ENCODE peak calls at places on chromosomes 16 and 17, in four cellular contexts. H is AG10803, L is glutamatergic neuron, G is NB4. J is an unnamed sample.

GRCh38 chr17:61385869-61386245 is 13.8 kb upstream of the TBX2 start:
- DNase-seq in H (no peak), L (peak; percentile 9), G (no peak), J (no peak)

GRCh38 chr17:14803781-14804180 is 461.3 kb downstream of the PMP22 start:
- DNase-seq in L (no peak), G (no peak), H (peak; percentile 78), J (no peak)

GRCh38 chr16:58197314-58198012 is 443 bp downstream of the CSNK2A2 start:
- DNase-seq in G (peak; percentile 39), L (peak; percentile 24), H (no peak), J (no peak)

GRCh38 chr17:29010586-29010985 is 4.8 kb upstream of the SEZ6 start:
- DNase-seq in H (no peak), G (no peak), L (no peak), J (no peak)

GRCh38 chr16:87132361-87133014 is 184.7 kb downstream of the C16orf95 start:
- DNase-seq in L (no peak), G (no peak), H (peak; percentile 78), J (peak; percentile 39)

GRCh38 chr17:4375039-4375748 is 8.7 kb upstream of the UBE2G1 start:
- DNase-seq in H (no peak), G (peak; percentile 58), L (no peak), J (no peak)

GRCh38 chr17:61412860-61413653 is 13.4 kb downstream of the TBX2 start:
- DNase-seq in H (no peak), L (no peak), G (no peak), J (no peak)

GRCh38 chr16:57029161-57030160 is 40.1 kb downstream of the NLRC5 start:
- DNase-seq in L (no peak), G (no peak), H (peak; percentile 40), J (peak; percentile 58)

GRCh38 chr17:29840884-29841283 is 89.1 kb downstream of the SSH2 start:
- DNase-seq in H (no peak), L (no peak), G (no peak), J (peak; percentile 50)

GRCh38 chr16:21264226-21265036 is 13.7 kb downstream of the CRYM start:
- DNase-seq in L (no peak), G (no peak), H (peak; percentile 17), J (no peak)

GRCh38 chr16:60907645-60908044 is 1128.6 kb downstream of the CDH8 start:
- DNase-seq in L (no peak), G (peak; percentile 8), H (peak; percentile 3), J (no peak)

GRCh38 chr17:57499648-57500049 is 243.3 kb downstream of the MSI2 start:
- DNase-seq in G (no peak), L (no peak), H (peak; percentile 53), J (no peak)

GRCh38 chr17:29617481-29618271 is 5.0 kb downstream of the CORO6 start:
- DNase-seq in G (peak; percentile 93), L (peak; percentile 74), H (peak; percentile 72), J (no peak)

GRCh38 chr17:42118545-42118944 is 2.6 kb downstream of the KAT2A start:
- DNase-seq in L (peak; percentile 48), H (no peak), G (peak; percentile 58), J (no peak)

GRCh38 chr17:77131919-77132318 is 8.8 kb upstream of the SEC14L1 start:
- DNase-seq in H (peak; percentile 55), G (no peak), L (no peak), J (peak; percentile 39)

DNA sequence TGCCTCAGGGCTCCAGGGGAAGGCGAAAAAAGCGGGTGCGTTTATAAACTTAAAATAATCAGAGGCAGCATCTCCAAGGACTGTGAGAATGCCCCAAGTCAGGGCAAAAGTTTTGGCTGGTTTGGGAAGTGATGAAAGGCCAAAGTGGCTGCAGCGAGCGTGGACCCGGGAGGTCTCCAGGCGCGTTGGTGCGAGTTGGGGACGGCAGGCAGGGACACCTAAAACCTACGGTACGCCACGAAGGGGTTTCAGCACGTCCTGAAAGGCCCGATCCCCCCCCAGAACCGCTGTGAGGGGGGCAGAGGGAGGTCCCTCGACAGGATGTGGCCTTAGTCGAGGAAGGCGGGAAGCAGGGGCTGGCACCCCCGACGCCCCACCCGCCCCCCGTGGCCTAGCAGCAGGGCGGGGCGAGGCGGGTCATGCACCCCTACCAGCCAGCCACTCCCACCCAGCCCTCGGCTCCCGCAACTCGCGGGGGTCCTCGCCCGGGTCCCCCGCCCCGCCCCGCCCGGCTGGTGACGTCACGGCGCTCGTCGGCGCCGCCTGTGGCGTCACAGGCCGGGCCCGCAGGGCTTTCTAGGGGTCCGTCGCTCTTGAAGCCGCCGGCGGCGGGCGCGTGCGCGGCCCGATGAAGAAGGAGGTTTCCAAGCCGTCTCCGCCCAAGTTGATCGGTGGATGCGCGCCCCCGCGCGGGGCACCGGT is at the start of gene MYCBPAP:
- DNase-seq in L (peak; percentile 85), G (no peak), H (peak; percentile 73), J (peak; percentile 52)
- TF ChIP-seq CTCF in L (no peak), G (no peak), H (peak; percentile 9), J (peak; percentile 38)

DNA sequence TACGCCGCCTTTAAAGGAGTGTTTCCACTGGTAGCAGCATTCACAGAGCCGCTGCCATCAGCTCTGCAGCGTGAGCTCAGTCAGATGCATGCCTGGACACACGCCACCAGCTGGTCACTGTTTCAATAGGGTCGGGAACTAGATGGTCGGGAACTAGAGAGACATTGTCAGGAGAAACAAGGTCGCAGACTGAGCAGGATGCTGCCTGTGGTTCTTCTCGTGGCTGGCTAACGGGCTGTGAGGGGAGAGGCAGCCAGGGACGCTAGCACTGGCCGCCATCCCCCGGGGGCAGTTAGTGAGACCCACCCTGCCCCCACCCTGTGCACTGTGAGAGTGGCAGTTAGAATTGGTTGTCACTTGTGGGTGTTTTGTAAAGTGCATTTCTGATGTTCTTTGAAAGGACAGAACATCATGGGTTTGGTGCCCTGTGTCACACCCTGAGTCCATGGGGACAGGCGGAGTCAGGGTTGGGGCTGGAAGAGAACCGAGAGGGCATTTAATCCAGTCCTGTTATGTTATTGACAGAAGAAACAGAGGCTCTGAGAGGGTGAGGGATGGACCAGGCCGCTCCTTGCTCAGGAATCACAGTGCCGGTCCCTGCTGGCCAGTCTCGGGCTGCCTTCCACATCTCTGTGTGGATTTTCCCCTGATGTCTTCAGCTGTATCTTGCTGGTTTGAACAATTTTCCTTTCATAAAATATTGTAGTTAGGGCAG is 86.4 kb downstream of the SPECC1 start:
- DNase-seq in L (peak; percentile 76), G (peak; percentile 45), H (peak; percentile 35), J (peak; percentile 49)
- TF ChIP-seq CTCF in L (peak; percentile 10), G (peak; percentile 24), H (peak; percentile 52), J (peak; percentile 67)

GRCh38 chr17:69358688-69359596 is 32.0 kb upstream of the ABCA5 start:
- DNase-seq in L (no peak), G (peak; percentile 8), H (no peak), J (no peak)
- TF ChIP-seq CTCF in L (no peak), G (no peak), H (no peak), J (no peak)

DNA sequence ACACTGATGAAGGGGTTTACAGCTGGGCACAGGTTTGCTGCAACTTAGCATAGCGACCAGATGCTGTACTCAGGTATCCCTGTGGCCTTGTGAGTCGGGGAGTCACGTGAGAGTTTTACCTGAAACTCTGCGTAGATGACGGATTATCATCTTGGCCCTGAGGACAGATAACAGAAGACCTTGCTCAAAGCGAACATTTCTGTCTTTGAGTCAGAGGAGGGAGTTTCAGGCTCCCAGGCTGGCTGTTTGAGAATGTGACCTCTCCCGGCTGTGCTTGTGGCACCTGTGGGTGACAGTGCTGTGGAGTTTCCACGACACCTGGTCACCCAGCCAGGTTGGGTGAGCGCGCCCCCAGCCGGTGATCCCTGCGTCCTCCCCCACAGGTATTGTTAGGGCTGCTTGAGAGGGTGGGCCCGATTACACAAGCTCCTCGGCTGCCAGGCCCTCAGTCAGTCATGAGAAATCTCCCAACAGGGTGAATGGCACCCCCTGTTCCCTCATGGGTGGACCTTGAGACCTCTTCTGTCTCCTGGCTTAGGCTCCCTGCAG is 44.4 kb upstream of the CRISPLD2 start:
- DNase-seq in L (no peak), G (no peak), H (no peak), J (no peak)
- TF ChIP-seq CTCF in L (no peak), G (no peak), H (no peak), J (no peak)

GRCh38 chr16:54326266-54326662 is 39.7 kb upstream of the IRX3 start:
- DNase-seq in G (no peak), H (peak; percentile 40), L (no peak), J (peak; percentile 35)
- TF ChIP-seq CTCF in G (no peak), H (no peak), L (no peak), J (no peak)